ENCODE peak calls at places on chromosomes 16 and 17, in six cellular contexts. N is HS-27A, G is NCI-H146, C is WTC11, X is ascending aorta, J is thoracic aorta. B is an unnamed sample.

GRCh38 chr17:73430848-73431247 is 119.0 kb upstream of the CDC42EP4 start:
- DNase-seq in N (no peak), G (peak), C (no peak), X (no peak), J (no peak), B (no peak)

GRCh38 chr16:86992587-86992986 is 324.6 kb downstream of the C16orf95 start:
- DNase-seq in N (no peak), G (no peak), C (no peak), X (no peak), J (no peak), B (no peak)

GRCh38 chr16:24536671-24537070 is 2.7 kb upstream of the RBBP6 start:
- DNase-seq in N (no peak), G (no peak), C (no peak), X (no peak), J (no peak), B (no peak)

GRCh38 chr16:69179255-69180010 is 7.5 kb upstream of the SNTB2 start:
- DNase-seq in N (no peak), G (no peak), C (no peak), X (peak), J (peak), B (peak)

GRCh38 chr17:44829558-44830358 is at the start of gene GJC1:
- DNase-seq in N (no peak), G (peak), C (peak), X (no peak), J (no peak), B (peak)

GRCh38 chr17:28357901-28358197 is 522 bp upstream of the POLDIP2 start:
- DNase-seq in N (no peak), G (no peak), C (no peak), X (no peak), J (no peak), B (no peak)

GRCh38 chr17:7959503-7960253 is 27.7 kb downstream of the CNTROB start:
- DNase-seq in N (no peak), G (no peak), C (no peak), X (no peak), J (no peak), B (no peak)

GRCh38 chr16:53757971-53758609 is 54.1 kb downstream of the FTO start:
- DNase-seq in N (no peak), G (peak), C (no peak), X (no peak), J (no peak), B (no peak)

GRCh38 chr16:2537451-2538379 is at the start of gene PDPK1:
- DNase-seq in N (peak), G (peak), C (peak), X (peak), J (peak), B (peak)

GRCh38 chr17:2724783-2725164 is 13.2 kb upstream of the CLUH start:
- DNase-seq in N (no peak), G (no peak), C (peak), X (no peak), J (no peak), B (no peak)

GRCh38 chr16:85542548-85542927 is 70.6 kb upstream of the GSE1 start:
- DNase-seq in N (no peak), G (no peak), C (no peak), X (no peak), J (no peak), B (no peak)

GRCh38 chr17:37791434-37791833 is 46.6 kb upstream of the HNF1B start:
- DNase-seq in N (no peak), G (peak), C (peak), X (no peak), J (no peak), B (no peak)

GRCh38 chr17:47918991-47919390 is 22.4 kb upstream of the PNPO start:
- DNase-seq in N (no peak), G (no peak), C (no peak), X (no peak), J (no peak), B (no peak)

GRCh38 chr16:69839240-69839688 is 77.1 kb downstream of the WWP2 start:
- DNase-seq in N (no peak), G (no peak), C (no peak), X (no peak), J (no peak), B (no peak)

GRCh38 chr17:57586099-57586702 is 158.9 kb downstream of the CCDC182 start:
- DNase-seq in N (no peak), G (no peak), C (no peak), X (no peak), J (no peak), B (no peak)

GRCh38 chr16:19696312-19696711 is 21.7 kb downstream of the KNOP1 start:
- DNase-seq in N (peak), G (peak), C (no peak), X (peak), J (peak), B (peak)

GRCh38 chr17:17820046-17820445 is 16.7 kb downstream of the SREBF1 start:
- DNase-seq in N (no peak), G (no peak), C (no peak), X (no peak), J (no peak), B (no peak)

GRCh38 chr16:56610017-56610608 is 1.7 kb downstream of the MT2A start:
- DNase-seq in N (peak), G (no peak), C (no peak), X (peak), J (no peak), B (peak)

GRCh38 chr17:49787932-49788442 is 494 bp upstream of the KAT7 start:
- DNase-seq in N (no peak), G (no peak), C (peak), X (no peak), J (no peak), B (peak)

GRCh38 chr17:78395186-78395585 is 16.7 kb downstream of the PGS1 start:
- DNase-seq in N (no peak), G (no peak), C (no peak), X (no peak), J (no peak), B (no peak)

GRCh38 chr16:30394603-30395154 is 541 bp upstream of the ZNF48 start:
- DNase-seq in N (no peak), G (no peak), C (no peak), X (no peak), J (no peak), B (no peak)

GRCh38 chr16:1914084-1914608 is 4.1 kb downstream of the HS3ST6 start:
- DNase-seq in N (no peak), G (no peak), C (no peak), X (no peak), J (no peak), B (no peak)

GRCh38 chr17:1145311-1145986 is 34.3 kb downstream of the ABR start:
- DNase-seq in N (no peak), G (no peak), C (no peak), X (no peak), J (no peak), B (no peak)

GRCh38 chr17:60079401-60079861 is 710 bp upstream of the HEATR6 start:
- DNase-seq in N (no peak), G (no peak), C (no peak), X (no peak), J (no peak), B (no peak)

GRCh38 chr17:38403491-38403890 is 24.8 kb upstream of the ARHGAP23 start:
- DNase-seq in N (no peak), G (peak), C (no peak), X (no peak), J (no peak), B (no peak)

GRCh38 chr17:15652960-15653359 is 31.2 kb downstream of the TRIM16 start:
- DNase-seq in N (no peak), G (no peak), C (no peak), X (no peak), J (no peak), B (no peak)

GRCh38 chr17:77146882-77147281 is 6.1 kb downstream of the SEC14L1 start:
- DNase-seq in N (no peak), G (no peak), C (peak), X (no peak), J (no peak), B (no peak)

GRCh38 chr17:57257213-57257873 is 1.0 kb downstream of the MSI2 start:
- DNase-seq in N (no peak), G (no peak), C (no peak), X (no peak), J (no peak), B (no peak)

GRCh38 chr17:5248821-5249479 is 14.3 kb upstream of the SCIMP start:
- DNase-seq in N (no peak), G (no peak), C (peak), X (peak), J (no peak), B (no peak)

GRCh38 chr17:31116167-31116566 is 21.4 kb downstream of the NF1 start:
- DNase-seq in N (no peak), G (no peak), C (no peak), X (no peak), J (no peak), B (no peak)

GRCh38 chr17:17780941-17781590 is 55.7 kb downstream of the SREBF1 start:
- DNase-seq in N (no peak), G (no peak), C (peak), X (peak), J (no peak), B (no peak)

GRCh38 chr16:85810742-85811115 is 11.2 kb downstream of the COX4I1 start:
- DNase-seq in N (no peak), G (no peak), C (no peak), X (peak), J (no peak), B (no peak)

GRCh38 chr17:73142763-73143395 is 21.9 kb upstream of the SSTR2 start:
- DNase-seq in N (no peak), G (no peak), C (no peak), X (no peak), J (no peak), B (no peak)

B was measured in tibial artery.